ENCODE peak calls at places on chromosome 21, in nine cellular contexts. U is SHP77; K is NCI-H1092; S is activated CD4-positive, alpha-beta T cell treated with anti-CD3 and anti-CD28 coated beads, Interleukin-2, amount 10 ng/mL, durations not matched to agents 7 days and 5 days; W is anterior cingulate cortex; Y is HL-60; N is sciatic nerve; C is HFF-Myc; D is naive thymus-derived CD4-positive, alpha-beta T cell. P is an unnamed sample.

GRCh38 chr21:41507521-41508414 is at the start of gene TMPRSS2:
- DNase-seq in Y (no peak), S (no peak), N (no peak), D (no peak), W (no peak), C (no peak), U (no peak), K (no peak), P (no peak)

GRCh38 chr21:25573409-25574206 is 33.7 kb downstream of the MRPL39 start:
- DNase-seq in U (no peak), C (peak; percentile 92), Y (peak; percentile 15), K (no peak), D (peak; percentile 42), W (no peak), S (peak; percentile 59), N (no peak), P (peak; percentile 61)

GRCh38 chr21:34367320-34367935 is 3.6 kb downstream of the KCNE2 start:
- DNase-seq in K (peak; percentile 26), W (no peak), C (peak; percentile 59), U (peak; percentile 67), S (peak; percentile 65), Y (peak; percentile 57), N (peak; percentile 60), D (peak; percentile 40), P (peak; percentile 58)

GRCh38 chr21:33109574-33110339 is 39.8 kb downstream of the OLIG1 start:
- DNase-seq in W (no peak), D (peak; percentile 21), K (no peak), U (no peak), C (no peak), Y (peak; percentile 87), N (no peak), S (no peak), P (no peak)

GRCh38 chr21:43842742-43843141 is 22.3 kb upstream of the AGPAT3 start:
- DNase-seq in U (no peak), W (no peak), Y (no peak), N (no peak), C (no peak), D (peak; percentile 14), S (no peak), K (no peak), P (no peak)

GRCh38 chr21:22711636-22712035 is 1713.4 kb downstream of the NCAM2 start:
- DNase-seq in W (no peak), K (no peak), N (no peak), U (no peak), S (no peak), D (no peak), C (no peak), Y (no peak), P (no peak)

GRCh38 chr21:45971487-45972352 is 9.8 kb upstream of the COL6A1 start:
- DNase-seq in W (no peak), U (no peak), N (peak; percentile 73), D (no peak), C (peak; percentile 97), Y (no peak), K (no peak), S (no peak), P (peak; percentile 92)

GRCh38 chr21:36701912-36702621 is 3.2 kb downstream of the SIM2 start:
- DNase-seq in Y (no peak), C (no peak), U (no peak), K (no peak), W (no peak), N (peak; percentile 30), D (no peak), S (no peak), P (no peak)

GRCh38 chr21:33042812-33043211 is 17.1 kb downstream of the OLIG2 start:
- DNase-seq in K (no peak), U (no peak), N (no peak), C (peak; percentile 58), S (no peak), W (no peak), D (no peak), Y (no peak), P (peak; percentile 80)

GRCh38 chr21:25330266-25330665 is 277.0 kb downstream of the MRPL39 start:
- DNase-seq in K (no peak), N (no peak), W (no peak), S (no peak), D (no peak), C (no peak), U (no peak), Y (no peak), P (peak; percentile 30)

GRCh38 chr21:27423906-27424595 is 457.2 kb upstream of the ADAMTS5 start:
- DNase-seq in S (no peak), K (no peak), W (no peak), U (no peak), D (no peak), Y (no peak), N (no peak), C (no peak), P (no peak)

GRCh38 chr21:39071623-39072214 is 111.5 kb downstream of the PSMG1 start:
- DNase-seq in C (no peak), D (no peak), U (no peak), K (no peak), Y (no peak), N (no peak), W (no peak), S (no peak), P (no peak)

GRCh38 chr21:31354122-31354521 is 10.1 kb upstream of the TIAM1 start:
- DNase-seq in U (no peak), Y (no peak), D (no peak), N (no peak), S (no peak), C (no peak), W (no peak), K (no peak), P (no peak)

GRCh38 chr21:46599251-46599572 is 5.7 kb downstream of the S100B start:
- DNase-seq in U (no peak), N (no peak), K (no peak), Y (no peak), S (no peak), W (no peak), D (no peak), C (peak; percentile 10), P (peak; percentile 77)

GRCh38 chr21:34900376-34900775 is 148.7 kb downstream of the RUNX1 start:
- DNase-seq in Y (no peak), C (no peak), W (no peak), K (no peak), N (no peak), S (no peak), D (no peak), U (no peak), P (no peak)

GRCh38 chr21:33403128-33403785 is at the start of gene IFNGR2:
- DNase-seq in C (no peak), W (no peak), Y (no peak), U (no peak), K (no peak), D (peak; percentile 51), N (peak; percentile 74), S (peak; percentile 27), P (no peak)

GRCh38 chr21:25062061-25062460 is 545.2 kb downstream of the MRPL39 start:
- DNase-seq in C (no peak), K (no peak), N (no peak), S (no peak), U (no peak), D (no peak), Y (no peak), W (no peak), P (no peak)

GRCh38 chr21:35559881-35560280 is 500.4 kb downstream of the SETD4 start:
- DNase-seq in U (no peak), K (no peak), S (no peak), Y (no peak), W (no peak), D (no peak), C (no peak), N (no peak), P (no peak)

GRCh38 chr21:26210614-26211013 is 40.0 kb upstream of the APP start:
- DNase-seq in D (no peak), C (no peak), S (no peak), W (no peak), Y (no peak), U (no peak), K (no peak), N (no peak), P (no peak)

GRCh38 chr21:46051821-46052675 is 45.9 kb upstream of the COL6A2 start:
- DNase-seq in Y (no peak), U (no peak), W (no peak), S (no peak), K (no peak), D (no peak), C (no peak), N (peak; percentile 51), P (no peak)

GRCh38 chr21:33543505-33544129 is 779 bp downstream of the SON start:
- DNase-seq in N (peak; percentile 89), Y (peak; percentile 66), W (no peak), C (no peak), D (no peak), S (peak; percentile 71), U (peak; percentile 52), K (peak; percentile 5), P (peak; percentile 40)

GRCh38 chr21:9759972-9760371 is 761.4 kb upstream of the TPTE start:
- DNase-seq in N (no peak), Y (no peak), W (no peak), D (no peak), K (no peak), U (no peak), S (no peak), C (no peak), P (no peak)

GRCh38 chr21:42109473-42109872 is 38.4 kb downstream of the UMODL1 start:
- DNase-seq in W (no peak), C (no peak), Y (no peak), S (no peak), K (no peak), N (no peak), U (no peak), D (no peak), P (no peak)

GRCh38 chr21:26587621-26588260 is 14.7 kb upstream of the CYYR1 start:
- DNase-seq in Y (no peak), W (no peak), U (no peak), K (no peak), D (no peak), N (no peak), S (no peak), C (no peak), P (peak; percentile 29)

GRCh38 chr21:37060296-37060695 is 12.6 kb downstream of the PIGP start:
- DNase-seq in S (no peak), Y (no peak), N (no peak), U (peak; percentile 96), D (no peak), W (no peak), K (peak; percentile 91), C (peak; percentile 95), P (peak; percentile 89)

GRCh38 chr21:35593000-35593502 is 467.3 kb downstream of the SETD4 start:
- DNase-seq in S (no peak), D (no peak), N (no peak), W (no peak), C (no peak), K (no peak), Y (no peak), U (no peak), P (no peak)

GRCh38 chr21:37159949-37160348 is 86.9 kb downstream of the TTC3 start:
- DNase-seq in W (no peak), D (no peak), Y (no peak), C (no peak), U (no peak), N (no peak), S (no peak), K (no peak), P (no peak)

GRCh38 chr21:15444118-15444960 is 285.4 kb upstream of the USP25 start:
- DNase-seq in Y (no peak), N (no peak), W (no peak), S (no peak), C (no peak), D (no peak), U (no peak), K (no peak), P (no peak)

GRCh38 chr21:37188825-37189224 is 78.3 kb downstream of the VPS26C start:
- DNase-seq in K (no peak), W (no peak), C (no peak), D (no peak), N (no peak), U (no peak), S (no peak), Y (no peak), P (no peak)

GRCh38 chr21:45430521-45431501 is 25.8 kb downstream of the COL18A1 start:
- DNase-seq in K (no peak), D (no peak), N (no peak), C (no peak), Y (no peak), S (no peak), U (no peak), W (no peak), P (no peak)

GRCh38 chr21:42507418-42507817 is 6.2 kb upstream of the SLC37A1 start:
- DNase-seq in S (no peak), K (no peak), U (no peak), N (no peak), D (no peak), W (no peak), C (no peak), Y (no peak), P (no peak)

P was measured in GM04504.